ENCODE peak calls at places on chromosomes 7 and 10, in six cellular contexts. X is HCT116, P is tibial artery, B is foreskin keratinocyte, H is cardiac muscle cell, I is heart left ventricle. S is an unnamed sample.

GRCh38 chr7:106952658-106953231 is 87.7 kb downstream of the PIK3CG start:
- DNase-seq in B (no peak), P (peak; percentile 54), I (peak; percentile 40), H (peak; percentile 7), X (no peak), S (no peak)

GRCh38 chr10:101939273-101939635 is 95.7 kb upstream of the KCNIP2 start:
- DNase-seq in I (no peak), B (peak; percentile 64), P (no peak), H (peak; percentile 89), X (peak; percentile 87), S (peak; percentile 78)

GRCh38 chr7:151338809-151339208 is 2.8 kb upstream of the NUB1 start:
- DNase-seq in I (no peak), H (no peak), X (no peak), B (no peak), P (no peak), S (no peak)

GRCh38 chr10:52652431-52653220 is 120.0 kb downstream of the MBL2 start:
- DNase-seq in B (no peak), H (peak; percentile 13), P (no peak), I (no peak), X (no peak), S (no peak)

GRCh38 chr7:55593515-55594318 is 21.4 kb upstream of the VOPP1 start:
- DNase-seq in P (peak; percentile 55), I (peak; percentile 56), X (peak; percentile 54), H (peak; percentile 55), B (no peak), S (peak; percentile 66)

GRCh38 chr7:142788303-142789286 is 17.8 kb downstream of the PRSS2 start:
- DNase-seq in P (no peak), B (no peak), H (no peak), X (no peak), I (no peak), S (no peak)

GRCh38 chr7:150432915-150433892 is 17.2 kb upstream of the GIMAP8 start:
- DNase-seq in I (no peak), H (no peak), B (no peak), X (no peak), P (no peak), S (no peak)

GRCh38 chr10:123748711-123749110 is 82.6 kb downstream of the GPR26 start:
- DNase-seq in P (no peak), H (no peak), B (no peak), I (no peak), X (no peak), S (no peak)

GRCh38 chr10:31929260-31929985 is 792 bp upstream of the ARHGAP12 start:
- DNase-seq in B (no peak), P (peak; percentile 54), X (no peak), I (peak; percentile 46), H (peak; percentile 27), S (peak; percentile 36)

GRCh38 chr7:51357821-51358220 is 41.2 kb upstream of the COBL start:
- DNase-seq in X (no peak), I (no peak), B (no peak), H (no peak), P (no peak), S (no peak)

GRCh38 chr7:47153571-47153970 is 428.3 kb downstream of the TNS3 start:
- DNase-seq in I (no peak), H (no peak), P (no peak), B (no peak), X (no peak), S (no peak)

GRCh38 chr10:101007915-101008822 is 8.6 kb downstream of the LZTS2 start:
- DNase-seq in B (no peak), I (no peak), P (no peak), H (no peak), X (no peak), S (no peak)

GRCh38 chr7:69656890-69657289 is 58.6 kb downstream of the AUTS2 start:
- DNase-seq in B (no peak), H (peak; percentile 47), P (peak; percentile 45), I (peak; percentile 68), X (no peak), S (no peak)

GRCh38 chr7:41785840-41786239 is 83.0 kb upstream of the INHBA start:
- DNase-seq in H (no peak), I (no peak), B (no peak), X (no peak), P (no peak), S (no peak)

GRCh38 chr7:21526448-21526847 is 16.4 kb upstream of the DNAH11 start:
- DNase-seq in X (no peak), B (no peak), I (no peak), H (no peak), P (no peak), S (no peak)

DNA sequence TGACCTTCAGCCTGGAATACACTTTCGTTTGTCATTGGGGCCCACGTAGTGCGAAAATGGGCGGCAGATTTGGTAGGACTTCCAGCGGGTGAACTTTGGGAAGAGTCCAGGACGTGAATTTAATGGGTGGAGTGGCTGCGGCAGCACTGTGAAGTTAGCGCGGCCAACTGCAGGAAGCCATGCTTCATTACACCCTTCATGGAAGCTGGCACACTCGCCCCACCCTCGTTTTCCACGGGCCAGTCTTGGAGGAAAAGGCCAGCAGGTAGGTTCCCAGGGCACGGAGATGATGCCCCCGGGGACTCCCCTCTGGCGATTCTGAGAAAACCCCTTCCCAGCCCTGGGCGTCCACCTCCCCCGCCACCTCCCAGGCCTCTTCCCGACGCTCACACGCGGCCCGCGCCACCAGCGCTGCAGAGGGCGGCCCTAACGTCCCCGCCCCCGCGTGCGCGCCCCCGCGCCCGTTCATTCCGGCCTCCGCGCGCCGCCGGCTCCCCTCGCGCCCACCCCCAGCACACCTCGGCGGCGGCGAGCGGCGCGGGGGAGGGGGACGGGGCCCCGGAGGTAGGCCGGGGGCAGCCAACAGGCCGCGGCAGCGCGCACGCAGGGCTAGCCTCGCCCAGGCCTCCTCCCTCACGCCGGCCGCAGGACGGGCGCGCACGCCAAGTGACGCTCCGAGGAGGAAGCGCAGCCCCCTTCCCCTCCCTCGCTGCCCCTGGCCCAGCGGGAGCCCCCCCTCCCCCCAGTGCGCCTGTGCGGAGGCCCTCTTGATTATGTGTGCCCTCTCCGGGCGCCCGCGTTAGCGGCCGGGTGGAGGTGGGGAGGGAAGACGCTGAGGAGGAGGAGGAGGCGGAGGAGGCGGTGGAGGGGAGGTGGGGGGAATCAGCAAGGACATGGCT is at the start of gene MLLT10:
- DNase-seq in X (peak; percentile 81), B (peak; percentile 72), P (peak; percentile 90), H (peak; percentile 99), I (peak; percentile 97), S (peak; percentile 81)
- TF ChIP-seq CTCF in X (peak; percentile 28), B (peak; percentile 26), P (peak; percentile 41), H (peak; percentile 30), I (peak; percentile 21), S (no peak)

DNA sequence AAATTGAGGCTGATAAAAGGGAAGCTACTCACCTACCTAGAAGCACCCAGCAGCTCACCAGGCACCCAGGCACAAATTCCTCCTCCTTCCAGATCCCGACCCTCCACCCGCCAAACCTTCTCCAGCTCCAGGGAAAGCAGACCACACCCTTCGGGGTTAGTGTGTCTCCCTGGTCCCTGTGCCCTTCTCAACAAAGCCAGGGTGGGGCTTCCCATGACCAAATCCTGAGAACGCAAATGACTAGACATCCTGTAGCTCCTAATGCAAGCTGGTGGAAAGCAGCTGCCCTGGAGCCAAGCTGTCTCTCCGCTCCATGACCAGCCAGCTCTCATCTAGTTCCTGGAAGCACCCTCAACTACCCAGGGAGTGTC is 4.4 kb downstream of the TBX20 start:
- DNase-seq in P (no peak), I (no peak), X (no peak), B (no peak), H (peak; percentile 42), S (no peak)
- H3K27ac ChIP-seq in P (no peak overlapping the region), I (peak overlapping the region; percentile 97), X (no peak overlapping the region), B (no peak overlapping the region), H (peak overlapping the region; percentile 95), S (no peak overlapping the region)

GRCh38 chr7:118369987-118370386 is 145.5 kb downstream of the ANKRD7 start:
- DNase-seq in B (peak; percentile 46), H (no peak), P (no peak), I (no peak), X (no peak), S (no peak)

GRCh38 chr7:118366363-118366762 is 141.9 kb downstream of the ANKRD7 start:
- DNase-seq in I (no peak), H (no peak), B (no peak), X (no peak), P (no peak), S (no peak)

GRCh38 chr7:118372530-118372929 is 148.0 kb downstream of the ANKRD7 start:
- DNase-seq in B (peak; percentile 21), H (peak; percentile 4), P (no peak), I (no peak), X (no peak), S (no peak)

GRCh38 chr7:118368958-118369357 is 144.5 kb downstream of the ANKRD7 start:
- DNase-seq in I (no peak), B (no peak), P (no peak), X (no peak), H (no peak), S (no peak)
- TF ChIP-seq CTCF in I (no peak), B (no peak), P (no peak), X (no peak), H (no peak), S (no peak)

DNA sequence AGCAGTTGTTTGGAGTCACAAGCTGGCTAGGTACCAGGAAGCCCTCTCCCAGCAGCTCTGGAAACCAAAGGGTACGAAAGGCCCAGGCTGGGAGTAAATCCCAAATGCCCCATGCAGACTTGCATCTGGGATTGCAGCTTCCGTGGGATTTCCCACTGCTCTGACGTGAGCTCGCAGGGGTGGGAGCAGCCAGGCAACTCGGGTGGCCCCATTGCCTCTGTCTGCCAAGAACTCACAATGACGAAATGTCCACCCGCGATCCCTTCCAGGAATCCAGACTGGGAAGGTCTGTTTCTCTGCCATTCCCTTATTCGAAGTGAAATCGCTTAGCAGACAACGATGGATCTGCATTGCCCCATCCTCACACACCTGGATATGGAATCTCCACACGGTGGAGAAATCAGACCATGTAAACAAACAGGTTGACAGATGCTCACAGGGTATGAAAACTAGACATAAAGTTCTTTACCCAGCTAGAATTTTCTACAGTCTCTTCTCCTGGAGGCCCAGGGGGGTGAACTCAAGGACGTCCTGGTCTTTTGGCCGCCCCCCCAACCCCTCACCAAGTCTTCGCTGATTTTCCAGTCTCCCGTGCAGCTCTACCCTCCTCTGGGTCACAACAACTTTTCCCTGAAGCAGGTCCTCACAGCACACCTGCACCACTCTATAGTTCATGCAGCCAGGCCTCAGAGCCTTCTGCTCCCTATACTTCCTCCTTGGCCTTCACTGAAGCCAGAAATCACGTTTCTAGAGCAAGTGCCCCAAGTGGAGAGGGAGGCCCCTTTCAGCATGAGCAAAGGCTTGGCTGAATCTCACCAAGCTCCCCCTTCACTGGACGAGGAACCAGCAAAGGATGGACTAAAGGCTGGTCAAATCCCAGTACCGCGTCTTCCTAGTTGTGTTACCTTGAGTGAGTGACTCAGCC is 20.0 kb downstream of the SH3PXD2A start:
- DNase-seq in B (no peak), I (peak; percentile 87), P (peak; percentile 74), X (no peak), H (peak; percentile 93), S (no peak)
- H3K27ac ChIP-seq in B (no peak overlapping the region), I (peak overlapping the region; percentile 65), P (peak overlapping the region; percentile 41), X (no peak overlapping the region), H (peak overlapping the region; percentile 93), S (peak overlapping the region; percentile 57)

DNA sequence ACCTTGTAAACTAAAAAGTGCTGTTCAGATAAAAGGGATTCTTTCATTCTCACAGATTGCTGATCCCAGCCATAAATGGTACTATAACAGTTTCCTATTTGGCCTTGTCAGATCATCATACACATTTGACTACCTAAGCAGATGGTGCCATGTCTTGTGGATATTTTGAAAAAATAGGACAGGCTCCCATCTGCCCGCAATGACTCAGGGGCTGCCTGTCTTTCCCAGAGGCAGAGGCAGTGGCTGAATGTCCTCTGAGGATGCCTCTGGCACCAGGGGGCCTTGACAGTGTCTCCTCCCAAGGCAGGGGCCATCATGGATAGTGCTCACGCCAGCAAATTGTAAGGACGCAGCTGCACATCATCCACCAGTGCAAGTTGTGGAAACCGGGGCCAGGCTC is 323.0 kb upstream of the PODXL start:
- DNase-seq in P (no peak), I (no peak), X (no peak), B (no peak), H (no peak), S (no peak)
- TF ChIP-seq CTCF in P (no peak), I (no peak), X (no peak), B (no peak), H (no peak), S (no peak)

S was measured in RWPE1.